ENCODE peak calls at places on chromosomes 5 and 9, in nine cellular contexts. B, C, N, U, H, V, Q, X and R are unnamed samples.

GRCh38 chr5:163505475-163506457 is at the start of gene MAT2B:
- DNase-seq in B (peak; percentile 98), C (peak; percentile 99), N (peak; percentile 98), U (peak; percentile 97), H (peak; percentile 87), V (peak; percentile 95), Q (peak; percentile 96), X (peak; percentile 97), R (peak; percentile 97)

GRCh38 chr5:39427225-39427624 is 2.4 kb upstream of the DAB2 start:
- DNase-seq in B (no peak), C (no peak), N (no peak), U (no peak), H (no peak), V (no peak), Q (no peak), X (no peak), R (no peak)

GRCh38 chr5:115424030-115424429 is 120.5 kb downstream of the FEM1C start:
- DNase-seq in B (no peak), C (no peak), N (no peak), U (no peak), H (no peak), V (no peak), Q (no peak), X (no peak), R (no peak)

GRCh38 chr5:72949481-72949880 is 6.4 kb upstream of the FCHO2 start:
- DNase-seq in B (no peak), C (no peak), N (no peak), U (no peak), H (no peak), V (no peak), Q (no peak), X (no peak), R (no peak)

GRCh38 chr5:66864240-66864884 is 268.2 kb downstream of the MAST4 start:
- DNase-seq in B (peak; percentile 59), C (no peak), N (no peak), U (peak; percentile 86), H (peak; percentile 15), V (no peak), Q (no peak), X (no peak), R (no peak)

GRCh38 chr9:81588148-81588874 is 101.0 kb downstream of the TLE1 start:
- DNase-seq in B (no peak), C (no peak), N (no peak), U (peak; percentile 94), H (peak; percentile 99), V (peak; percentile 84), Q (peak; percentile 86), X (peak; percentile 74), R (peak; percentile 44)

GRCh38 chr9:34737677-34738260 is 27.8 kb upstream of the CCL21 start:
- DNase-seq in B (no peak), C (no peak), N (no peak), U (no peak), H (no peak), V (no peak), Q (no peak), X (no peak), R (no peak)

GRCh38 chr9:127942152-127943010 is 4.7 kb upstream of the DPM2 start:
- DNase-seq in B (peak; percentile 85), C (peak; percentile 92), N (no peak), U (peak; percentile 58), H (peak; percentile 43), V (peak; percentile 53), Q (peak; percentile 73), X (peak; percentile 91), R (peak; percentile 63)

GRCh38 chr5:137016783-137017324 is 482.3 kb downstream of the SPOCK1 start:
- DNase-seq in B (peak; percentile 38), C (no peak), N (no peak), U (no peak), H (no peak), V (no peak), Q (no peak), X (no peak), R (no peak)

GRCh38 chr5:31161772-31162171 is 31.7 kb upstream of the CDH6 start:
- DNase-seq in B (peak; percentile 52), C (no peak), N (no peak), U (no peak), H (peak; percentile 23), V (no peak), Q (no peak), X (no peak), R (no peak)

GRCh38 chr5:131328536-131329186 is 64.8 kb downstream of the CDC42SE2 start:
- DNase-seq in B (no peak), C (no peak), N (no peak), U (peak; percentile 40), H (peak; percentile 50), V (no peak), Q (no peak), X (no peak), R (no peak)

GRCh38 chr5:11892832-11893231 is 11.4 kb downstream of the CTNND2 start:
- DNase-seq in B (no peak), C (no peak), N (no peak), U (no peak), H (no peak), V (no peak), Q (no peak), X (no peak), R (no peak)

GRCh38 chr9:137317021-137317978 is 15.2 kb upstream of the NRARP start:
- DNase-seq in B (no peak), C (peak; percentile 76), N (no peak), U (no peak), H (no peak), V (no peak), Q (peak; percentile 19), X (peak; percentile 48), R (no peak)

GRCh38 chr5:111772456-111772855 is 15.5 kb upstream of the NREP start:
- DNase-seq in B (peak; percentile 90), C (no peak), N (no peak), U (no peak), H (no peak), V (no peak), Q (no peak), X (no peak), R (no peak)

GRCh38 chr9:133375116-133375723 is 640 bp downstream of the SURF4 start:
- DNase-seq in B (peak; percentile 47), C (no peak), N (no peak), U (peak; percentile 58), H (peak; percentile 67), V (peak; percentile 30), Q (peak; percentile 32), X (no peak), R (peak; percentile 57)

DNA sequence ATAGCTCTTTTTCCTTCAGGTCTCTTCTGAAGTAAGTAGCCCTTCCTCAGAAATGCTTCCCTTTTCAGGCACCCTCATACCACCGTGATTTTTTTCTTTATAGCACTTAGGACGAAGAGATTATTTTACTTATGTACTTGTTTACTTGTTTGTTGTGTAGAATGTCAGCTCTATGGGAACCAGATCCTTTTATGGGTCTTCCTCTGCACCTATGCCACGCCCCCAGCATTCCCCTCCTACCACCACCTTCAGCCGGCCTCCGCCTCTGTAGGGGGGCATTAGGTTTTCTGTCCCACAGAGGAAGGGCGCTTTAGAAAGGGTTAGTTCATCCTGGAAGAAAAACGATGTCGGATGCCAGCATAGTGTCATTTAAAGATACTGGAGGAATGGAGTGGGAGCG is 1.8 kb downstream of the CDKN2B-AS1 start:
- DNase-seq in B (peak; percentile 83), C (no peak), N (no peak), U (no peak), H (no peak), V (no peak), Q (no peak), X (no peak), R (no peak)
- H3K4me3 ChIP-seq in B (peak overlapping the region; percentile 77), C (no peak overlapping the region), N (no peak overlapping the region), U (no peak overlapping the region), H (no peak overlapping the region), V (no peak overlapping the region), Q (no peak overlapping the region), X (no peak overlapping the region), R (no peak overlapping the region)

DNA sequence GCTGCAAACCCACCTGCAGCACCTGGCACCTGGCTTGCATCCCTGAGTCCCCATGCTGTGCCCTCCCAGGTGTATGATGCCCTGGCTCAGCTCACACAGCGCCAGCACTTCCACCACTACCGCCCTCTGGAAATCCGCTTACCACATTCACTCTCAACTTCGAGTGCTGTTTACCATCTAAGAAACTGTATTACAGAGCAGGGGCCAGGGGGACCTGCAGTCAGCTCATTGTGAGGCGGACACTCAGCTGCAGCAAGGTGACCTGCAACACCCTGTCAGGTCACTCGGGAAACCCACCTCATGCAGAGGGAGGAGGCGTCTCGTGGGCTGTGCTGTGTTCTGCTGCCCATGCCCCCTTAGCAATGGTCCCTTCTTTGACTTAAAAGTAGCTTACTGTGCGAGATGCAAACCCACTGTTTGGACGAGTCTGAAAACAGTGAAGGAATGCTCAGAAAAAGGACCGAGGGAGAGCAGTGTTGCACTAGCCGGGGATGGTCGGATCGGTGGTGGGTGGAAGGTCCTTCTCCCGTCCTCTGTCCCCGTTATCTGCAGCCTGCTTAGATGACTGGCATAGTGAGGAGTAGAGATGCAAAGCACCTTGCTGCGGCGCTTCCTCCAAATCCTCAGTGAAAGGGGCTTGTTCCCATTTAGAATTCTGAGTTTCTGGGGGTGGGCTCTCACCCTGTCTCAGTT is 55.2 kb upstream of the CTSL start:
- DNase-seq in B (no peak), C (no peak), N (no peak), U (no peak), H (no peak), V (no peak), Q (no peak), X (no peak), R (no peak)
- H3K36me3 ChIP-seq in B (peaks cover 26% of the 10 kb centered on the region), C (no peaks in the 10 kb centered on the region), N (peaks cover 11% of the 10 kb centered on the region), U (peaks cover 2% of the 10 kb centered on the region), H (peaks cover 12% of the 10 kb centered on the region), V (no peaks in the 10 kb centered on the region), Q (peaks cover 71% of the 10 kb centered on the region), X (peaks cover 36% of the 10 kb centered on the region), R (no peaks in the 10 kb centered on the region)

DNA sequence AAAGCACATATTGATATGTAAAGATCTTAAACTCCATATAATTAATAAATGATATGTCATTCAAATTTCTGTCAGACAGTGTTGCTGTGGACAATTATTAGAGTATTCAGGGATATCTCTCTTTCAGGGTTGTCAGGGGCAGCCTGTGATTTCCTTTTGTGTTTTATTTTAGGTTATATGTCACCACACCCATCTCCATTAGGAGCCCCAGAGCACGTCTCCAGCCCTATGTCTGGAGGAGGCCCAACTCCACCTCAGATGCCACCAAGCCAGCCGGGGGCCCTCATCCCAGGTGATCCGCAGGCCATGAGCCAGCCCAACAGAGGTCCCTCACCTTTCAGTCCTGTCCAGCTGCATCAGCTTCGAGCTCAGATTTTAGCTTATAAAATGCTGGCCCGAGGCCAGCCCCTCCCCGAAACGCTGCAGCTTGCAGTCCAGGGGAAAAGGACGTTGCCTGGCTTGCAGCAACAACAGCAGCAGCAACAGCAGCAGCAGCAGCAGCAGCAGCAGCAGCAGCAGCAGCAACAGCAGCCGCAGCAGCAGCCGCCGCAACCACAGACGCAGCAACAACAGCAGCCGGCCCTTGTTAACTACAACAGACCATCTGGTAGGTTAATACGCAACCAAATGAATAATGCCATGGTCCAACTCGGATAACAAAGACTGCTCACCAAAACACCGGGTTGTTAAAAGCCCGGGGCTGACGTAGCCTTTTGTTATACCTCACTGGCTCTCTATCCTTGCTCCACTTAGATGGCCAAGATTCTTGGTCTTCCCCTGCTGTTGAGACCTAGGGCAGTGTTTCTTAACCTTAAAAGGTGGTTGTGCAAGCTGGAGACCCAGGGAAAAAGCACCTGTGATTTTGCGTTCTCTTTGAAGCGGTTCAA is 24.4 kb downstream of the SMARCA2 start:
- DNase-seq in B (no peak), C (no peak), N (no peak), U (no peak), H (no peak), V (no peak), Q (no peak), X (peak; percentile 64), R (no peak)
- TF ChIP-seq POLR2AphosphoS5 in B (no peak), C (no peak), N (no peak), U (no peak), H (no peak), V (no peak), Q (no peak), X (no peak), R (no peak)

GRCh38 chr9:129331772-129332512 is 153.9 kb upstream of the IER5L start:
- DNase-seq in B (no peak), C (no peak), N (no peak), U (no peak), H (no peak), V (peak; percentile 84), Q (no peak), X (no peak), R (no peak)
- H3K4me3 ChIP-seq in B (no peak overlapping the region), C (no peak overlapping the region), N (peak overlapping the region; percentile 13), U (no peak overlapping the region), H (no peak overlapping the region), V (no peak overlapping the region), Q (no peak overlapping the region), X (no peak overlapping the region), R (no peak overlapping the region)